ENCODE peak calls at places on chromosome 19, in six cellular contexts. K is Peyer's patch; A is uterus; I is stimulated activated CD4-positive, alpha-beta T cell treated with anti-CD3 and anti-CD28 coated beads, TNF-alpha, amount 100 ng/mL, for 1 hour; J is mammary epithelial cell; F is NCI-H1417 treated with DMSO at 0.1 percent for 48 hours. T is an unnamed sample.

GRCh38 chr19:33443638-33444195 is 70.2 kb downstream of the CEBPG start:
- DNase-seq in I (no peak), F (no peak), K (no peak), A (no peak), J (no peak), T (no peak)

GRCh38 chr19:44925114-44925891 is 10.9 kb downstream of the APOC1 start:
- DNase-seq in F (no peak), J (no peak), I (no peak), K (no peak), A (peak; percentile 68), T (peak; percentile 83)

GRCh38 chr19:5321851-5322681 is 18.5 kb downstream of the PTPRS start:
- DNase-seq in J (no peak), K (no peak), F (no peak), A (no peak), I (no peak), T (no peak)

GRCh38 chr19:47507031-47507430 is 7.8 kb downstream of the NAPA start:
- DNase-seq in J (no peak), I (no peak), K (no peak), F (no peak), A (no peak), T (no peak)

GRCh38 chr19:5719274-5719960 is 529 bp downstream of the LONP1 start:
- DNase-seq in A (no peak), J (peak; percentile 33), K (no peak), I (no peak), F (no peak), T (peak; percentile 63)

GRCh38 chr19:46591254-46591653 is 9.9 kb upstream of the CALM3 start:
- DNase-seq in J (no peak), K (no peak), F (no peak), I (no peak), A (no peak), T (no peak)

GRCh38 chr19:2491130-2491801 is 15.3 kb downstream of the GADD45B start:
- DNase-seq in J (peak; percentile 78), K (peak; percentile 95), I (no peak), A (peak; percentile 39), F (peak; percentile 38), T (peak; percentile 92)

GRCh38 chr19:55113570-55114039 is 3.8 kb downstream of the PPP1R12C start:
- DNase-seq in F (no peak), A (peak; percentile 99), J (peak; percentile 16), K (peak; percentile 63), I (no peak), T (peak; percentile 81)

GRCh38 chr19:5985098-5985783 is 7.3 kb upstream of the RANBP3 start:
- DNase-seq in A (no peak), J (peak; percentile 58), K (no peak), F (no peak), I (no peak), T (no peak)

GRCh38 chr19:31969110-31969509 is 376.3 kb upstream of the ZNF507 start:
- DNase-seq in A (no peak), K (no peak), F (no peak), J (no peak), I (no peak), T (no peak)

GRCh38 chr19:42323852-42324654 is 1.4 kb upstream of the MEGF8 start:
- DNase-seq in A (no peak), F (no peak), J (no peak), I (no peak), K (no peak), T (no peak)

GRCh38 chr19:1214299-1214861 is 8.8 kb downstream of the STK11 start:
- DNase-seq in A (no peak), F (no peak), I (no peak), J (no peak), K (no peak), T (no peak)

GRCh38 chr19:44455100-44455499 is 6.8 kb upstream of the ZNF229 start:
- DNase-seq in F (no peak), J (no peak), K (no peak), I (no peak), A (no peak), T (no peak)

GRCh38 chr19:10333758-10334339 is 520 bp upstream of the RAVER1 start:
- DNase-seq in I (no peak), F (no peak), A (no peak), K (no peak), J (no peak), T (no peak)

GRCh38 chr19:16359964-16360363 is 35.3 kb downstream of the KLF2 start:
- DNase-seq in A (no peak), I (no peak), K (no peak), J (no peak), F (no peak), T (no peak)

GRCh38 chr19:7815325-7815724 is 14.7 kb upstream of the EVI5L start:
- DNase-seq in A (no peak), F (no peak), I (no peak), J (no peak), K (no peak), T (no peak)

GRCh38 chr19:11894851-11895250 is 7.3 kb downstream of the ZNF69 start:
- DNase-seq in I (no peak), A (no peak), F (no peak), J (no peak), K (no peak), T (no peak)

GRCh38 chr19:11361037-11361770 is 6.0 kb downstream of the PLPPR2 start:
- DNase-seq in K (peak; percentile 89), J (no peak), A (no peak), F (no peak), I (no peak), T (peak; percentile 84)

GRCh38 chr19:32040246-32040645 is 305.2 kb upstream of the ZNF507 start:
- DNase-seq in K (no peak), J (no peak), F (no peak), I (no peak), A (no peak), T (no peak)

GRCh38 chr19:52981329-52981728 is 18.6 kb upstream of the ZNF816 start:
- DNase-seq in A (no peak), K (no peak), F (no peak), I (no peak), J (no peak), T (no peak)

GRCh38 chr19:28514166-28514565 is 698.8 kb downstream of the UQCRFS1 start:
- DNase-seq in I (no peak), F (no peak), K (no peak), A (no peak), J (no peak), T (no peak)

GRCh38 chr19:5166262-5166661 is 174.3 kb downstream of the PTPRS start:
- DNase-seq in I (no peak), K (no peak), A (no peak), J (peak; percentile 67), F (no peak), T (no peak)

GRCh38 chr19:39352549-39353285 is 10.5 kb downstream of the SAMD4B start:
- DNase-seq in I (no peak), J (no peak), K (no peak), A (no peak), F (no peak), T (no peak)

GRCh38 chr19:30312582-30313352 is 59.4 kb upstream of the ZNF536 start:
- DNase-seq in J (no peak), F (no peak), I (no peak), A (no peak), K (peak; percentile 35), T (no peak)

GRCh38 chr19:1266818-1267440 is 2.2 kb upstream of the CIRBP start:
- DNase-seq in F (no peak), A (peak; percentile 68), K (peak; percentile 91), I (no peak), J (no peak), T (peak; percentile 86)

GRCh38 chr19:58326501-58326913 is 287 bp upstream of the ZSCAN22 start:
- DNase-seq in A (no peak), J (no peak), I (no peak), K (no peak), F (no peak), T (no peak)

GRCh38 chr19:18321729-18322091 is 1.2 kb downstream of the LSM4 start:
- DNase-seq in I (no peak), F (no peak), J (no peak), A (no peak), K (no peak), T (no peak)

GRCh38 chr19:35899547-35900214 is 659 bp downstream of the NFKBID start:
- DNase-seq in I (peak; percentile 81), F (no peak), K (peak; percentile 90), A (peak; percentile 80), J (peak; percentile 82), T (peak; percentile 93)

GRCh38 chr19:6802336-6803035 is 30.0 kb downstream of the VAV1 start:
- DNase-seq in J (no peak), F (no peak), I (peak; percentile 55), A (peak; percentile 17), K (no peak), T (peak; percentile 76)

GRCh38 chr19:47305309-47305751 is 4.3 kb upstream of the C5AR1 start:
- DNase-seq in I (peak; percentile 15), A (peak; percentile 69), J (peak; percentile 67), F (no peak), K (peak; percentile 72), T (peak; percentile 74)

GRCh38 chr19:1244693-1245451 is 3.3 kb downstream of the ATP5F1D start:
- DNase-seq in K (peak; percentile 92), F (no peak), J (no peak), I (no peak), A (peak; percentile 57), T (peak; percentile 89)

GRCh38 chr19:33125929-33126388 is 6.0 kb upstream of the WDR88 start:
- DNase-seq in I (peak; percentile 27), F (no peak), K (no peak), A (peak; percentile 36), J (peak; percentile 33), T (no peak)

GRCh38 chr19:42528354-42529247 is at the start of gene CEACAM1:
- DNase-seq in K (peak; percentile 85), I (peak; percentile 12), J (peak; percentile 58), F (no peak), A (peak; percentile 21), T (peak; percentile 71)

GRCh38 chr19:18160792-18161690 is 8.1 kb downstream of the PIK3R2 start:
- DNase-seq in I (peak; percentile 79), J (peak; percentile 57), K (peak; percentile 87), A (peak; percentile 58), F (no peak), T (peak; percentile 82)

GRCh38 chr19:12065100-12065538 is 588 bp downstream of the ZNF844 start:
- DNase-seq in F (no peak), J (no peak), I (no peak), K (no peak), A (no peak), T (no peak)

GRCh38 chr19:17676295-17676694 is 11.9 kb downstream of the UNC13A start:
- DNase-seq in A (no peak), F (no peak), I (no peak), K (no peak), J (no peak), T (no peak)

T was measured in lower lobe of right lung.